ENCODE peak calls at places on chromosomes 12 and 14, in eight cellular contexts. Y is AG04449, H is LoVo, A is substantia nigra, T is AG09309, X is renal cortical epithelial cell, N is NCI-H510A, F is hippocampal formation. U is an unnamed sample.

GRCh38 chr14:98198385-98198784 is 1073.6 kb downstream of the BCL11B start:
- DNase-seq in Y (no peak), H (no peak), A (no peak), T (no peak), X (peak; percentile 36), N (no peak), F (no peak), U (no peak)

GRCh38 chr12:79155703-79156102 is 291.1 kb downstream of the SYT1 start:
- DNase-seq in Y (no peak), H (no peak), A (no peak), T (peak; percentile 27), X (peak; percentile 74), N (no peak), F (no peak), U (no peak)

GRCh38 chr14:97866664-97867063 is 1069.5 kb downstream of the VRK1 start:
- DNase-seq in Y (no peak), H (no peak), A (no peak), T (no peak), X (no peak), N (no peak), F (no peak), U (no peak)

GRCh38 chr12:57475271-57476161 is 4.2 kb downstream of the ARHGAP9 start:
- DNase-seq in Y (no peak), H (no peak), A (no peak), T (no peak), X (no peak), N (no peak), F (no peak), U (no peak)

GRCh38 chr14:70721542-70721941 is 79.8 kb downstream of the TTC9 start:
- DNase-seq in Y (no peak), H (no peak), A (no peak), T (no peak), X (peak; percentile 70), N (no peak), F (no peak), U (no peak)

GRCh38 chr14:50363734-50364113 is 33.0 kb downstream of the CDKL1 start:
- DNase-seq in Y (no peak), H (no peak), A (no peak), T (no peak), X (no peak), N (no peak), F (no peak), U (no peak)

GRCh38 chr12:40692617-40693502 is 621 bp downstream of the CNTN1 start:
- DNase-seq in Y (no peak), H (no peak), A (no peak), T (no peak), X (peak; percentile 2), N (no peak), F (peak; percentile 28), U (peak; percentile 60)

GRCh38 chr14:101251812-101252442 is 309.4 kb upstream of the DIO3 start:
- DNase-seq in Y (no peak), H (no peak), A (no peak), T (no peak), X (no peak), N (no peak), F (no peak), U (no peak)

GRCh38 chr12:80702889-80703605 is 4.4 kb upstream of the MYF6 start:
- DNase-seq in Y (peak; percentile 5), H (peak; percentile 46), A (no peak), T (peak; percentile 24), X (peak; percentile 86), N (no peak), F (no peak), U (no peak)

GRCh38 chr14:29039171-29039570 is 272.6 kb downstream of the FOXG1 start:
- DNase-seq in Y (no peak), H (no peak), A (no peak), T (no peak), X (no peak), N (no peak), F (no peak), U (no peak)

GRCh38 chr14:22977684-22978486 is 4.5 kb downstream of the AJUBA start:
- DNase-seq in Y (peak; percentile 57), H (peak; percentile 80), A (no peak), T (no peak), X (peak; percentile 89), N (no peak), F (no peak), U (no peak)